ENCODE peak calls at places on chromosomes 1 and 21, in ten cellular contexts. L is RWPE1; X is SHP77; Y is psoas muscle; I is NCI-H2081; N is GOT3; H is activated naive CD4-positive, alpha-beta T cell; T is cardiac muscle cell; U is Calu3; Z is epithelial cell of proximal tubule. P is an unnamed sample.

GRCh38 chr1:7752512-7753417 is 18.3 kb upstream of the VAMP3 start:
- DNase-seq in Y (no peak), Z (no peak), I (peak), U (peak), N (no peak), T (peak), X (peak), H (peak), L (peak), P (peak)

GRCh38 chr1:154463512-154463990 is 38.5 kb upstream of the TDRD10 start:
- DNase-seq in I (no peak), U (no peak), L (no peak), X (no peak), N (no peak), Z (no peak), Y (no peak), T (no peak), H (peak), P (no peak)

GRCh38 chr1:99481391-99481996 is 164.4 kb upstream of the PALMD start:
- DNase-seq in U (peak), I (peak), T (peak), H (no peak), L (peak), Y (no peak), Z (no peak), N (no peak), X (peak), P (peak)

GRCh38 chr1:60904079-60904852 is 178.1 kb upstream of the NFIA start:
- DNase-seq in Y (peak), U (no peak), Z (no peak), I (no peak), T (peak), X (no peak), L (no peak), H (no peak), N (peak), P (no peak)

GRCh38 chr21:45727390-45727789 is 83.9 kb downstream of the PCBP3 start:
- DNase-seq in T (no peak), Y (no peak), I (no peak), H (no peak), X (no peak), U (no peak), Z (no peak), N (no peak), L (no peak), P (no peak)

GRCh38 chr1:84573481-84573966 is 716 bp downstream of the CTBS start:
- DNase-seq in I (no peak), L (peak), X (no peak), H (no peak), N (no peak), U (no peak), T (peak), Y (no peak), Z (peak), P (peak)

GRCh38 chr1:9041116-9041779 is 15.0 kb upstream of the SLC2A7 start:
- DNase-seq in Y (no peak), U (no peak), X (no peak), L (no peak), I (no peak), H (no peak), N (no peak), T (no peak), Z (no peak), P (no peak)

GRCh38 chr21:46220275-46220810 is 8.2 kb downstream of the LSS start:
- DNase-seq in Z (no peak), N (no peak), X (no peak), H (no peak), I (no peak), Y (no peak), U (no peak), T (no peak), L (no peak), P (no peak)

GRCh38 chr1:81228926-81229325 is 571.8 kb upstream of the ADGRL2 start:
- DNase-seq in X (no peak), N (no peak), I (no peak), Z (no peak), U (no peak), Y (no peak), H (no peak), T (no peak), L (no peak), P (no peak)

GRCh38 chr1:228090613-228091081 is 8.1 kb downstream of the ARF1 start:
- DNase-seq in T (peak), Z (no peak), U (no peak), L (no peak), H (no peak), N (no peak), X (no peak), I (no peak), Y (peak), P (no peak)

GRCh38 chr21:46131721-46132651 is 23.4 kb downstream of the FTCD start:
- DNase-seq in H (no peak), Y (peak), T (no peak), N (no peak), L (no peak), Z (no peak), U (no peak), I (no peak), X (no peak), P (no peak)

GRCh38 chr1:26350701-26351590 is 3.0 kb downstream of the CRYBG2 start:
- DNase-seq in L (no peak), H (no peak), U (no peak), T (peak), Z (no peak), I (no peak), N (no peak), Y (no peak), X (no peak), P (peak)

GRCh38 chr1:112712701-112713128 is 2.4 kb downstream of the PPM1J start:
- DNase-seq in Y (no peak), H (no peak), Z (no peak), N (no peak), L (no peak), I (no peak), T (no peak), U (no peak), X (no peak), P (no peak)

GRCh38 chr1:1841575-1841991 is 49.3 kb downstream of the GNB1 start:
- DNase-seq in T (peak), I (no peak), Y (no peak), Z (no peak), L (no peak), N (no peak), H (no peak), U (no peak), X (no peak), P (no peak)

GRCh38 chr1:99644302-99645004 is 1.5 kb upstream of the PALMD start:
- DNase-seq in N (no peak), Z (no peak), I (no peak), H (no peak), X (no peak), U (no peak), Y (no peak), T (peak), L (no peak), P (no peak)

GRCh38 chr1:43960798-43961197 is 9.0 kb upstream of the DPH2 start:
- DNase-seq in T (no peak), Y (no peak), L (no peak), I (no peak), U (no peak), N (no peak), H (no peak), X (no peak), Z (no peak), P (no peak)

GRCh38 chr1:206967096-206967851 is 3.0 kb downstream of the FCAMR start:
- DNase-seq in L (no peak), I (no peak), N (no peak), Z (no peak), U (no peak), H (no peak), Y (no peak), T (peak), X (no peak), P (peak)

P was measured in ACHN.